ENCODE peak calls at places on chromosomes 3 and 15, in seven cellular contexts. G is psoas muscle; M is sciatic nerve; L is stimulated activated CD8-positive, alpha-beta memory T cell treated with anti-CD3 and anti-CD28 coated beads, Interleukin-7, amount 100 ng/mL, for 1 hour; Y is endothelial cell; V is central memory CD8-positive, alpha-beta T cell; H is activated CD8-positive, alpha-beta memory T cell treated with anti-CD3 and anti-CD28 coated beads for 24 hours. Q is an unnamed sample.

GRCh38 chr3:106030620-106030945 is 161.8 kb upstream of the CBLB start:
- DNase-seq in V (no peak), G (no peak), Y (no peak), H (no peak), L (no peak), M (no peak), Q (no peak)

GRCh38 chr3:197936819-197937384 is 13.1 kb upstream of the RPL35A start:
- DNase-seq in V (no peak), H (no peak), G (no peak), L (no peak), Y (no peak), M (no peak), Q (no peak)

GRCh38 chr15:40959331-40960141 is 6.3 kb downstream of the CHAC1 start:
- DNase-seq in G (no peak), H (no peak), Y (no peak), V (no peak), M (no peak), L (no peak), Q (peak)

GRCh38 chr15:100781961-100782525 is 97.6 kb upstream of the ALDH1A3 start:
- DNase-seq in V (peak), H (peak), G (no peak), Y (no peak), M (no peak), L (no peak), Q (no peak)

GRCh38 chr3:18556503-18556902 is 131.4 kb upstream of the SATB1 start:
- DNase-seq in Y (no peak), H (peak), M (no peak), G (no peak), L (peak), V (no peak), Q (no peak)

GRCh38 chr3:179100652-179101051 is 29.0 kb upstream of the ZMAT3 start:
- DNase-seq in Y (no peak), G (peak), M (no peak), H (no peak), L (no peak), V (no peak), Q (no peak)

GRCh38 chr3:29537889-29538609 is 257.2 kb downstream of the RBMS3 start:
- DNase-seq in V (no peak), H (no peak), Y (no peak), L (no peak), G (no peak), M (no peak), Q (no peak)

GRCh38 chr3:97988784-97989568 is 16.7 kb upstream of the RIOX2 start:
- DNase-seq in L (no peak), V (no peak), G (no peak), Y (no peak), H (no peak), M (no peak), Q (no peak)

GRCh38 chr3:157921767-157922166 is 184.5 kb downstream of the SHOX2 start:
- DNase-seq in Y (no peak), V (no peak), H (no peak), G (no peak), M (no peak), L (no peak), Q (no peak)

GRCh38 chr3:38580450-38581382 is 68.8 kb downstream of the SCN5A start:
- DNase-seq in Y (no peak), H (peak), V (peak), G (no peak), M (peak), L (no peak), Q (no peak)

GRCh38 chr3:37991823-37992222 is 1.2 kb downstream of the VILL start:
- DNase-seq in M (peak), G (no peak), Y (no peak), V (no peak), L (no peak), H (no peak), Q (no peak)

GRCh38 chr15:67025719-67026118 is 39.7 kb upstream of the SMAD3 start:
- DNase-seq in Y (no peak), M (no peak), V (no peak), G (peak), L (no peak), H (no peak), Q (peak)

GRCh38 chr3:158072790-158073189 is 33.4 kb downstream of the SHOX2 start:
- DNase-seq in L (no peak), M (no peak), V (no peak), Y (no peak), G (no peak), H (no peak), Q (no peak)

GRCh38 chr15:69016021-69016595 is 1.6 kb downstream of the NOX5 start:
- DNase-seq in V (no peak), M (no peak), H (no peak), Y (no peak), L (no peak), G (no peak), Q (no peak)

GRCh38 chr3:69092030-69092513 is 7.3 kb downstream of the ARL6IP5 start:
- DNase-seq in G (no peak), L (no peak), V (no peak), M (no peak), Y (peak), H (no peak), Q (no peak)

GRCh38 chr15:25171856-25172687 is 217.3 kb downstream of the SNRPN start:
- DNase-seq in G (peak), H (no peak), L (no peak), V (no peak), Y (peak), M (peak), Q (no peak)

GRCh38 chr3:52396907-52397591 is 47.9 kb downstream of the SEMA3G start:
- DNase-seq in V (no peak), Y (no peak), G (peak), L (no peak), M (no peak), H (no peak), Q (peak)

GRCh38 chr3:194604126-194604525 is 29.1 kb downstream of the TMEM44 start:
- DNase-seq in Y (no peak), H (no peak), M (no peak), G (no peak), L (no peak), V (no peak), Q (no peak)

GRCh38 chr3:133675631-133676335 is 14.0 kb upstream of the TOPBP1 start:
- DNase-seq in V (no peak), H (no peak), G (no peak), M (no peak), Y (no peak), L (no peak), Q (no peak)

GRCh38 chr3:192449036-192449435 is 278.3 kb downstream of the FGF12 start:
- DNase-seq in V (no peak), L (no peak), Y (no peak), M (no peak), G (no peak), H (no peak), Q (no peak)

GRCh38 chr3:43016513-43016865 is 37.4 kb downstream of the GASK1A start:
- DNase-seq in G (no peak), L (no peak), Y (no peak), H (no peak), M (no peak), V (no peak), Q (no peak)

GRCh38 chr3:123799544-123800351 is 84.4 kb downstream of the MYLK start:
- DNase-seq in G (peak), H (no peak), V (no peak), Y (no peak), L (no peak), M (peak), Q (no peak)

GRCh38 chr3:126883241-126883640 is 99.7 kb upstream of the PLXNA1 start:
- DNase-seq in H (no peak), G (peak), V (no peak), Y (no peak), L (no peak), M (no peak), Q (no peak)

GRCh38 chr3:133855772-133856171 is 39.9 kb downstream of the RAB6B start:
- DNase-seq in G (no peak), M (no peak), H (no peak), Y (no peak), V (no peak), L (no peak), Q (no peak)

GRCh38 chr15:38879909-38880471 is 315.4 kb upstream of the RASGRP1 start:
- DNase-seq in H (no peak), M (no peak), G (peak), V (no peak), Y (no peak), L (no peak), Q (peak)

GRCh38 chr3:193190387-193190786 is 50.6 kb upstream of the PLAAT1 start:
- DNase-seq in V (no peak), H (no peak), L (no peak), M (no peak), G (no peak), Y (peak), Q (no peak)

GRCh38 chr15:74589826-74590225 is 25.8 kb upstream of the CLK3 start:
- DNase-seq in V (no peak), Y (no peak), L (no peak), H (no peak), G (no peak), M (no peak), Q (no peak)

GRCh38 chr15:63362873-63363272 is 18.8 kb downstream of the CA12 start:
- DNase-seq in G (no peak), H (no peak), Y (no peak), M (no peak), L (no peak), V (no peak), Q (no peak)

GRCh38 chr3:120100711-120101110 is 6.5 kb upstream of the GSK3B start:
- DNase-seq in H (no peak), G (no peak), V (no peak), L (no peak), M (no peak), Y (no peak), Q (no peak)

Q was measured in Right ventricle myocardium superior.